ENCODE peak calls at places on chromosomes 5 and 9, in ten cellular contexts. W, T, I, S, N, J, Y, H, A and D are unnamed samples. For H3K9me3, the result is how much of the 10 kb centered on the place peaks cover.

GRCh38 chr9:72718503-72718902 is 197.1 kb downstream of the TMC1 start:
- DNase-seq in W (no peak), N (no peak), H (no peak), T (no peak), A (no peak), J (no peak), Y (no peak), I (no peak), S (no peak), D (no peak)

GRCh38 chr9:34518110-34518616 is 4.6 kb downstream of the ENHO start:
- DNase-seq in H (no peak), A (no peak), Y (no peak), I (no peak), W (no peak), J (no peak), S (no peak), T (no peak), N (no peak), D (no peak)

GRCh38 chr9:108033976-108034964 is 544.7 kb upstream of the KLF4 start:
- DNase-seq in N (no peak), H (no peak), A (no peak), I (peak), Y (no peak), W (no peak), J (peak), T (no peak), S (no peak), D (no peak)

GRCh38 chr5:108747111-108748009 is at the start of gene FER:
- DNase-seq in T (no peak), N (peak), Y (no peak), H (peak), S (no peak), I (peak), J (peak), W (peak), A (peak), D (peak)

GRCh38 chr5:77630246-77631165 is 8.0 kb downstream of the OTP start:
- DNase-seq in H (no peak), Y (peak), W (peak), A (no peak), I (peak), N (no peak), J (no peak), S (peak), T (peak), D (no peak)

GRCh38 chr5:139960723-139961383 is 82.2 kb downstream of the NRG2 start:
- DNase-seq in Y (no peak), H (no peak), I (no peak), N (no peak), J (peak), W (no peak), T (peak), S (no peak), A (no peak), D (no peak)

GRCh38 chr5:173452098-173452497 is 123.9 kb upstream of the STC2 start:
- DNase-seq in Y (no peak), T (no peak), H (no peak), N (peak), S (no peak), W (no peak), A (peak), J (peak), I (peak), D (peak)

GRCh38 chr5:83653669-83654068 is 67.0 kb downstream of the HAPLN1 start:
- DNase-seq in I (no peak), J (no peak), N (no peak), W (no peak), S (no peak), T (no peak), H (no peak), A (no peak), Y (no peak), D (no peak)

GRCh38 chr9:12085401-12085800 is 607.8 kb upstream of the TYRP1 start:
- DNase-seq in W (no peak), I (no peak), A (no peak), S (no peak), J (no peak), Y (no peak), T (no peak), H (no peak), N (no peak), D (no peak)

GRCh38 chr9:98775831-98776441 is 20.4 kb downstream of the ANKS6 start:
- DNase-seq in W (peak), S (no peak), H (peak), J (no peak), Y (peak), T (peak), I (peak), N (peak), A (peak), D (peak)

GRCh38 chr5:96220610-96221390 is 212.2 kb downstream of the PCSK1 start:
- DNase-seq in T (no peak), A (no peak), H (no peak), J (no peak), Y (no peak), S (no peak), W (no peak), N (no peak), I (peak), D (no peak)

GRCh38 chr5:87020099-87020934 is 247.4 kb upstream of the RASA1 start:
- DNase-seq in A (peak), I (peak), N (peak), S (peak), H (no peak), W (peak), T (peak), J (peak), Y (peak), D (peak)

GRCh38 chr9:91502475-91502874 is 78.8 kb upstream of the NFIL3 start:
- DNase-seq in J (no peak), N (no peak), W (no peak), H (no peak), A (no peak), Y (no peak), T (no peak), I (no peak), S (no peak), D (no peak)

GRCh38 chr5:2430606-2431005 is 320.9 kb downstream of the IRX2 start:
- DNase-seq in W (no peak), N (no peak), J (no peak), I (no peak), H (no peak), A (no peak), Y (no peak), T (no peak), S (no peak), D (no peak)

GRCh38 chr9:98328770-98329169 is 73.3 kb upstream of the TBC1D2 start:
- DNase-seq in Y (no peak), H (no peak), J (no peak), A (no peak), N (no peak), T (no peak), W (no peak), S (no peak), I (no peak), D (no peak)

GRCh38 chr9:93684161-93684765 is 107.9 kb downstream of the PHF2 start:
- DNase-seq in W (no peak), H (no peak), A (no peak), N (peak), T (no peak), I (no peak), S (no peak), Y (peak), J (peak), D (no peak)

GRCh38 chr9:98997580-98997979 is 53.9 kb downstream of the COL15A1 start:
- DNase-seq in S (no peak), N (no peak), I (peak), J (no peak), A (no peak), Y (no peak), W (no peak), H (no peak), T (no peak), D (peak)

GRCh38 chr5:139662617-139663016 is 14.5 kb downstream of the CXXC5 start:
- DNase-seq in J (no peak), N (no peak), S (no peak), I (no peak), H (no peak), T (no peak), Y (no peak), W (no peak), A (no peak), D (no peak)

GRCh38 chr9:131971482-131972074 is 108.1 kb downstream of the MED27 start:
- DNase-seq in Y (no peak), S (no peak), T (no peak), I (no peak), W (no peak), N (no peak), H (no peak), J (no peak), A (no peak), D (no peak)

GRCh38 chr9:76664120-76664519 is 100.1 kb upstream of the PCA3 start:
- DNase-seq in T (no peak), I (no peak), H (no peak), Y (no peak), A (no peak), N (no peak), S (no peak), W (no peak), J (no peak), D (no peak)

GRCh38 chr5:143865421-143865820 is 53.5 kb downstream of the HMHB1 start:
- DNase-seq in S (no peak), T (no peak), N (no peak), A (no peak), Y (no peak), I (no peak), J (no peak), W (no peak), H (no peak), D (no peak)

GRCh38 chr9:113772121-113772885 is 103.8 kb upstream of the ZNF618 start:
- DNase-seq in S (no peak), T (no peak), N (peak), A (no peak), H (no peak), Y (no peak), W (no peak), I (no peak), J (peak), D (no peak)

GRCh38 chr5:171961117-171961516 is 45.3 kb downstream of the FBXW11 start:
- DNase-seq in N (peak), T (no peak), J (no peak), I (peak), A (no peak), H (no peak), S (no peak), W (no peak), Y (no peak), D (no peak)

GRCh38 chr5:178625679-178626483 is 969 bp downstream of the CLK4 start:
- DNase-seq in W (peak), J (no peak), I (peak), Y (peak), H (no peak), N (peak), S (no peak), A (no peak), T (no peak), D (peak)

GRCh38 chr9:93114984-93115335 is 18.9 kb downstream of the CARD19 start:
- DNase-seq in W (no peak), J (no peak), H (no peak), Y (no peak), I (no peak), T (peak), A (no peak), S (no peak), N (no peak), D (no peak)

GRCh38 chr9:77953590-77953989 is 78.0 kb downstream of the GNAQ start:
- DNase-seq in I (no peak), J (no peak), Y (no peak), N (no peak), W (no peak), H (no peak), S (no peak), A (no peak), T (no peak), D (no peak)

GRCh38 chr9:104227108-104227507 is 133.0 kb downstream of the SMC2 start:
- DNase-seq in S (no peak), W (no peak), A (no peak), Y (no peak), H (no peak), T (no peak), N (no peak), J (no peak), I (no peak), D (no peak)

GRCh38 chr5:6638236-6638635 is 5.0 kb downstream of the SRD5A1 start:
- DNase-seq in T (no peak), W (no peak), J (no peak), I (no peak), S (no peak), N (no peak), A (no peak), H (no peak), Y (no peak), D (no peak)

GRCh38 chr9:656918-657583 is 184.4 kb upstream of the DMRT1 start:
- DNase-seq in J (no peak), S (no peak), N (no peak), T (no peak), H (no peak), Y (no peak), W (no peak), I (peak), A (no peak), D (no peak)

GRCh38 chr5:106423109-106423897 is 1247.4 kb downstream of the EFNA5 start:
- DNase-seq in N (no peak), I (no peak), T (no peak), Y (no peak), A (no peak), H (no peak), S (no peak), W (no peak), J (no peak), D (no peak)

GRCh38 chr9:136856541-136857141 is 4.5 kb downstream of the MAMDC4 start:
- DNase-seq in J (no peak), H (no peak), S (peak), T (no peak), N (no peak), I (no peak), W (no peak), A (no peak), Y (peak), D (no peak)

GRCh38 chr5:91383956-91384300 is 811 bp upstream of the ARRDC3 start:
- DNase-seq in Y (peak), N (peak), A (peak), W (no peak), I (no peak), J (no peak), H (no peak), S (peak), T (peak), D (no peak)

GRCh38 chr5:138700581-138701362 is 52.5 kb upstream of the CTNNA1 start:
- DNase-seq in A (no peak), H (no peak), W (no peak), N (no peak), I (no peak), J (no peak), S (no peak), T (no peak), Y (no peak), D (no peak)

GRCh38 chr9:121568541-121569265 is 69.1 kb upstream of the GGTA1 start:
- DNase-seq in W (no peak), I (no peak), J (no peak), S (peak), T (peak), H (no peak), Y (no peak), A (peak), N (peak), D (no peak)

GRCh38 chr5:38845555-38846378 is at the start of gene OSMR:
- DNase-seq in H (no peak), J (peak), Y (peak), I (peak), S (peak), A (peak), N (peak), W (peak), T (peak), D (peak)

GRCh38 chr5:169637856-169638190 is 748 bp downstream of the DOCK2 start:
- DNase-seq in T (peak), S (peak), N (no peak), A (no peak), H (peak), J (peak), Y (peak), W (no peak), I (no peak), D (no peak)

GRCh38 chr9:79149585-79149984 is 422.2 kb upstream of the TLE4 start:
- DNase-seq in A (no peak), W (no peak), T (no peak), H (no peak), N (no peak), I (no peak), Y (no peak), J (no peak), S (no peak), D (no peak)

GRCh38 chr9:79152306-79152705 is 419.5 kb upstream of the TLE4 start:
- DNase-seq in A (no peak), W (no peak), S (no peak), H (no peak), Y (no peak), T (no peak), J (no peak), N (no peak), I (no peak), D (no peak)

GRCh38 chr9:79154806-79155205 is 417.0 kb upstream of the TLE4 start:
- DNase-seq in Y (no peak), N (no peak), A (no peak), I (peak), W (no peak), T (no peak), S (no peak), J (no peak), H (no peak), D (peak)

GRCh38 chr9:79155308-79155707 is 416.5 kb upstream of the TLE4 start:
- DNase-seq in A (no peak), W (no peak), T (no peak), H (no peak), S (no peak), Y (no peak), J (no peak), N (no peak), I (no peak), D (no peak)
- H3K27ac ChIP-seq in A (no peak), W (no peak), T (no peak), H (no peak), S (no peak), Y (no peak), J (no peak), N (no peak), I (no peak), D (no peak)

DNA sequence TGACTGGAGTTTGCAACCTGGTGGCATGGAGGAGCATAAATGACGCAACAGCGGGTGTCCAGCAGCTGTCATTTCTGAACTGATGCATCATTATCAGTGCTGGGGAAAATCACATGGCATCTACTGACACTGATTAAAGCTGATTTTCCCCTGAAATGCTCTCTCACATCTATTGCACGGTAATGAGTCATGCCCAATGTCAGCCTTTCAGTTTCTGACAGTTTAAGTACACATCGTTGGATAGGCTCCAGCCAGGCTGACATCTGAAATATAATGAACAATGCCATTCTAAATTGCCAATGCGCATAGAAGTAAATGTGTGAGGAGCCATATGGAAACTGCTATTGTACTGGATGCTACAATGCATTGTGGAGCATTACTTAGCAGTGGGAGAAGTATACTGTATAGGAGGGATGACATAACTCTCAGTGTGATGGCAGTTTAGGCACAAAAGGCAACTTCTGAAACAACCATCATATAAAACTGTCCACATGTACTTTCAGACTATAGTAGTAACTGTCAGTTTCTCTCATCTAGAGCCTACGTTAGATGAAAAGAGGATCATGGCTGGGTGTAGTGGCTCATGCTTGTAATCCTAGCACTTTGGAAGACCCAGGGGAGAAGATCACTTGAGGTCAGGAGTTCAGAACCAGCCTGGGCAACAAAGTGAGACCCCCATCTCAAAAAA is 389.3 kb upstream of the DMAC1 start:
- DNase-seq in J (no peak), H (no peak), S (no peak), Y (no peak), T (no peak), A (no peak), N (no peak), W (no peak), I (no peak), D (no peak)
- H3K9me3 ChIP-seq in J (under half), H (under half), S (under half), Y (under half), T (under half), A (under half), N (under half), W (under half), I (under half), D (under half)

GRCh38 chr5:59391576-59391975 is 501.9 kb downstream of the PDE4D start:
- DNase-seq in A (no peak), N (no peak), I (no peak), T (no peak), S (no peak), Y (no peak), W (no peak), J (no peak), H (no peak), D (no peak)

GRCh38 chr5:59390074-59390659 is 503.4 kb downstream of the PDE4D start:
- DNase-seq in W (no peak), A (peak), I (peak), Y (peak), J (no peak), T (no peak), S (no peak), N (peak), H (no peak), D (peak)

GRCh38 chr5:59390989-59391388 is 502.5 kb downstream of the PDE4D start:
- DNase-seq in W (no peak), N (no peak), S (no peak), T (no peak), Y (no peak), J (no peak), A (no peak), H (no peak), I (no peak), D (no peak)

GRCh38 chr5:59385700-59386099 is 507.8 kb downstream of the PDE4D start:
- DNase-seq in N (no peak), T (no peak), J (no peak), S (no peak), W (no peak), A (no peak), I (no peak), Y (no peak), H (no peak), D (no peak)

GRCh38 chr5:59387127-59387526 is 506.4 kb downstream of the PDE4D start:
- DNase-seq in W (no peak), A (no peak), Y (no peak), J (no peak), N (no peak), S (no peak), I (no peak), H (no peak), T (no peak), D (no peak)
- H3K27ac ChIP-seq in W (no peak), A (no peak), Y (no peak), J (no peak), N (no peak), S (no peak), I (no peak), H (no peak), T (no peak), D (no peak)

GRCh38 chr5:18977880-18978279 is 1010.1 kb downstream of the CDH18 start:
- DNase-seq in W (no peak), I (no peak), T (no peak), A (no peak), J (no peak), N (no peak), H (no peak), Y (no peak), S (no peak), D (no peak)
- H3K9me3 ChIP-seq in W (under half), I (under half), T (under half), A (under half), J (under half), N (under half), H (under half), Y (under half), S (under half), D (under half)

GRCh38 chr9:126150411-126151030 is 176.1 kb upstream of the MVB12B start:
- DNase-seq in J (peak), N (no peak), S (no peak), T (no peak), I (no peak), H (no peak), A (no peak), W (no peak), Y (no peak), D (no peak)
- H3K27ac ChIP-seq in J (no peak), N (no peak), S (no peak), T (no peak), I (no peak), H (no peak), A (no peak), W (no peak), Y (peak), D (no peak)

GRCh38 chr9:129483467-129484324 is 137.2 kb downstream of the C9orf50 start:
- DNase-seq in Y (peak), J (peak), N (peak), S (peak), A (peak), H (no peak), W (peak), I (peak), T (peak), D (peak)
- H3K9me3 ChIP-seq in Y (under half), J (under half), N (under half), S (under half), A (under half), H (under half), W (under half), I (under half), T (under half), D (under half)

DNA sequence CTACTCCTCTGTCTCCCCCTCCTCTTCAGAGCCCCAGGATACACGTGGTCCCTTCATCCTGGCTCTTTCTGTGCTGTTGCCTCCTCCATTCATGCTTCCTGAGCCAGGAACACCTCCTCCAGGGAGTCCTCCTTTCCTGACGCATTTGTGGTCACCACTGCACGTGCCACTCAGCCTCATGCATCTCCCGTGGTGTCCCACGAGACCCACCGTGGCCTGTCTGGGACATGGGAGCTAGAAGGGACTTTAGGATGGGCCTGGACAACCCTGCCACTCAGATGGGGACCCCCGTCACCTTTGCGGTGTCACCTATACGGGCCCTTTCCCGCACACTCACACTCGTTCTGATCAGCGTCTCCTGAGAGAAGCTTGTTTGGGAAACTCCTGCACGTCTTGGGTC is 6.7 kb downstream of the GLIPR2 start:
- DNase-seq in I (no peak), J (no peak), A (no peak), S (no peak), N (no peak), T (no peak), Y (no peak), W (no peak), H (no peak), D (no peak)
- H3K27ac ChIP-seq in I (no peak), J (peak), A (no peak), S (peak), N (peak), T (peak), Y (peak), W (no peak), H (peak), D (no peak)